ENCODE peak calls at places on chromosomes 5 and 9, in four cellular contexts. P, B, V and T are unnamed samples.

GRCh38 chr5:139696167-139696893 is 48.2 kb downstream of the CXXC5 start:
- DNase-seq in P (peak; percentile 42), B (no peak), V (no peak), T (no peak)

GRCh38 chr9:136079211-136079915 is 15.7 kb downstream of the NACC2 start:
- DNase-seq in P (peak; percentile 29), B (no peak), V (peak; percentile 28), T (no peak)

GRCh38 chr5:91189480-91190332 is 193.4 kb downstream of the ARRDC3 start:
- DNase-seq in P (no peak), B (no peak), V (peak; percentile 98), T (no peak)

GRCh38 chr5:69217154-69217731 is 17.4 kb upstream of the CDK7 start:
- DNase-seq in P (no peak), B (no peak), V (no peak), T (peak; percentile 4)

GRCh38 chr5:31554552-31554951 is 22.5 kb downstream of the C5orf22 start:
- DNase-seq in P (no peak), B (no peak), V (no peak), T (no peak)

GRCh38 chr9:114121445-114122151 is 22.5 kb upstream of the KIF12 start:
- DNase-seq in P (no peak), B (no peak), V (no peak), T (no peak)

GRCh38 chr5:35856186-35857003 is at the start of gene IL7R:
- DNase-seq in P (no peak), B (no peak), V (peak; percentile 88), T (no peak)

GRCh38 chr5:3929799-3930198 is 334.2 kb downstream of the IRX1 start:
- DNase-seq in P (no peak), B (no peak), V (no peak), T (no peak)

GRCh38 chr9:137833721-137834613 is 43.6 kb upstream of the CACNA1B start:
- DNase-seq in P (no peak), B (no peak), V (no peak), T (no peak)

GRCh38 chr5:63439537-63439936 is 522.7 kb downstream of the HTR1A start:
- DNase-seq in P (no peak), B (peak; percentile 36), V (no peak), T (no peak)

GRCh38 chr5:37738057-37738691 is 101.7 kb downstream of the GDNF start:
- DNase-seq in P (no peak), B (no peak), V (peak; percentile 90), T (no peak)

GRCh38 chr5:142472306-142472951 is 147.6 kb upstream of the SPRY4 start:
- DNase-seq in P (no peak), B (no peak), V (peak; percentile 94), T (no peak)

GRCh38 chr5:133603711-133604110 is 8.6 kb downstream of the FSTL4 start:
- DNase-seq in P (no peak), B (peak; percentile 40), V (no peak), T (no peak)

GRCh38 chr5:16797949-16798348 is 138.1 kb downstream of the MYO10 start:
- DNase-seq in P (no peak), B (no peak), V (no peak), T (no peak)
- H3K27ac ChIP-seq in P (no peak overlapping the region), B (no peak overlapping the region), V (no peak overlapping the region), T (no peak overlapping the region)

DNA sequence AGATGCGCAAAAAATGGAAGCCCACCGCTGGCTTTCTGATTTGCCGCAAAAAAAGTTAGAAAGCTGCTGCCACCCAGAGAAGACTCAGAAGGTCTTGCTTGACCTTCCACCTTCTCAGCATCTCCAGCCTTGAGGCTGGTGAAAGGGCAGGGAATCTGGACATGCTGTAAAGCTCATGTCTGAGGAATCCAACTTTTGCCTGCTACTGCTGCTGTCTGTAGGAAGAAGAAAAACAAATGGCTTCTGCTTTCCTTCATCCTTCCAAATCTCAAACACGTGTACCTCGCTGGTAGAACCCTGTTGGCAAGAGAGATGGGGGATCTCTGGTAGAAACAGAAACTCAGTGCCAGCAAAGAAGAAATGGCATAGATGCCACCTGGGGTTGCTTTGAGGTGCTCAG is 10.2 kb downstream of the TJP2 start:
- DNase-seq in P (no peak), B (no peak), V (no peak), T (no peak)
- H2BK12ac ChIP-seq in P (no peak overlapping the region), B (no peak overlapping the region), V (no peak overlapping the region), T (no peak overlapping the region)

GRCh38 chr5:171418316-171418981 is 998 bp upstream of the FGF18 start:
- DNase-seq in P (peak; percentile 94), B (peak; percentile 94), V (peak; percentile 84), T (peak; percentile 87)

GRCh38 chr5:171418982-171419662 is at the start of gene FGF18:
- DNase-seq in P (peak; percentile 86), B (peak; percentile 84), V (peak; percentile 61), T (peak; percentile 68)

GRCh38 chr5:171420429-171421231 is 1.2 kb downstream of the FGF18 start:
- DNase-seq in P (peak; percentile 41), B (no peak), V (peak; percentile 65), T (no peak)

GRCh38 chr5:171421331-171422262 is 2.1 kb downstream of the FGF18 start:
- DNase-seq in P (peak; percentile 31), B (no peak), V (no peak), T (no peak)

GRCh38 chr5:171419663-171420428 is 399 bp downstream of the FGF18 start:
- DNase-seq in P (peak; percentile 54), B (peak; percentile 74), V (no peak), T (peak; percentile 43)
- H3K27ac ChIP-seq in P (no peak overlapping the region), B (no peak overlapping the region), V (no peak overlapping the region), T (no peak overlapping the region)

GRCh38 chr9:109447329-109448076 is 50.6 kb downstream of the PTPN3 start:
- DNase-seq in P (no peak), B (no peak), V (no peak), T (no peak)

GRCh38 chr9:109451311-109452025 is 46.6 kb downstream of the PTPN3 start:
- DNase-seq in P (peak; percentile 61), B (peak; percentile 57), V (no peak), T (no peak)

GRCh38 chr9:109450346-109450745 is 47.8 kb downstream of the PTPN3 start:
- DNase-seq in P (no peak), B (no peak), V (no peak), T (no peak)

GRCh38 chr9:109448223-109448622 is 49.9 kb downstream of the PTPN3 start:
- DNase-seq in P (no peak), B (no peak), V (peak; percentile 27), T (no peak)

DNA sequence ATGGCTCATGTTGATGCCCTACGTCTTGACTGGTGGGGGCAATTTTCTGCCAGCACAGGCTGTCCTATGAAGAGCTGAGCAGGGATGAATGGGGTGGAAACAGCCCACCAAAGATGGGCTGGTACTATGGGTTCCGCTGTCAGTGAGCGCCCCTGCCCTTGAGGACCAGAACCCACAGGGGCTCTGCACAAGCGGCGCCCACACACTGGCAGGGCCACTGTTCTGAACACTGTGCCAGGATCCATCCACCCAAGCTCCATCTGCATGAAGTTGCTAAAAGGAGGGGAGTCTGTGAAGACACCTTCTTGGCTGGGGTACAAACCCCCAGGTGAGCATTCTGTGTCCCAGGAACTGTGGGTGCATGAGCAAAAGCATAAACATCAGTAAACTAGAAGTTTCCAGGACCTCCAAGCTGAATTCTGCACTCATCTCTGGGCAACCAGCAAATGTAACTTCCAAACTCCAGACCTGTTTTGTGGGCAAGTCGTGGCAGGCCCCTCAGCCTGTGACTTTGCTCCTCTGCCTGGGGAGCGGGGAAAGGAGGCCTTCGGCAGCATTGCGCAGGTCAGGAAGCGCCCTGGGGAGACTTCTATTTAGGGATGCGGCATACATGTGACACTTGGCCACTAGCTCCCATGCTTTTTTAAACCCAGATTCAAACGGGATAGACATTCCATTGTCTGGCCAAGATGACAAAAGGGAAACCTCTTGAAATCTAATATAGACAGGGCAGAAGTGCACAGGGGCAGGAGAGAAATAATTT is 48.9 kb downstream of the PTPN3 start:
- DNase-seq in P (no peak), B (no peak), V (no peak), T (no peak)
- H2BK12ac ChIP-seq in P (no peak overlapping the region), B (no peak overlapping the region), V (no peak overlapping the region), T (peak overlapping the region; percentile 49)